ENCODE peak calls at places on chromosomes 2 and 18, in four cellular contexts. A is lung, W is NCI-H526, R is NCI-H1694. M is an unnamed sample.

GRCh38 chr2:168577885-168578284 is 121.8 kb downstream of the CERS6 start:
- DNase-seq in R (no peak), A (no peak), W (no peak), M (no peak)

GRCh38 chr2:74441690-74442482 is at the start of gene RTKN:
- DNase-seq in R (no peak), W (peak; percentile 90), A (peak; percentile 68), M (no peak)

GRCh38 chr18:46095532-46095931 is 2.6 kb downstream of the ATP5F1A start:
- DNase-seq in A (no peak), R (no peak), W (no peak), M (no peak)

GRCh38 chr2:72214429-72215143 is 66.9 kb upstream of the CYP26B1 start:
- DNase-seq in R (no peak), W (no peak), A (no peak), M (no peak)

GRCh38 chr2:25879133-25879730 is 945 bp upstream of the ASXL2 start:
- DNase-seq in R (no peak), W (no peak), A (no peak), M (no peak)

GRCh38 chr2:110755494-110756078 is 23.2 kb downstream of the ACOXL start:
- DNase-seq in R (no peak), A (no peak), W (no peak), M (no peak)

GRCh38 chr2:238299803-238300202 is 11.4 kb upstream of the PER2 start:
- DNase-seq in A (no peak), R (no peak), W (no peak), M (no peak)

GRCh38 chr2:235669983-235670962 is 176.4 kb downstream of the AGAP1 start:
- DNase-seq in R (no peak), W (peak; percentile 84), A (no peak), M (no peak)

GRCh38 chr2:222504714-222505113 is 80.4 kb downstream of the SGPP2 start:
- DNase-seq in R (no peak), W (no peak), A (no peak), M (peak; percentile 51)

GRCh38 chr18:49021076-49021432 is 70.3 kb upstream of the SMAD7 start:
- DNase-seq in W (no peak), R (no peak), A (no peak), M (no peak)

GRCh38 chr18:59172664-59173249 is 33.1 kb downstream of the SEC11C start:
- DNase-seq in A (no peak), W (no peak), R (no peak), M (no peak)

GRCh38 chr2:11710632-11711381 is 35.6 kb upstream of the LPIN1 start:
- DNase-seq in R (no peak), W (no peak), A (no peak), M (no peak)

GRCh38 chr18:23498062-23498582 is 5.2 kb upstream of the RMC1 start:
- DNase-seq in A (no peak), R (no peak), W (no peak), M (no peak)

GRCh38 chr2:8365331-8365910 is 316.4 kb upstream of the ID2 start:
- DNase-seq in A (no peak), R (no peak), W (no peak), M (no peak)

GRCh38 chr2:234251326-234252271 is 201.1 kb downstream of the SPP2 start:
- DNase-seq in R (no peak), A (peak; percentile 36), W (no peak), M (no peak)